ENCODE peak calls at places on chromosome 12, in eight cellular contexts. E is thyroid gland; H is psoas muscle; J is CD8-positive, alpha-beta T cell; W is GM23338; U is dorsolateral prefrontal cortex; A is left ventricle myocardium inferior; N is CD4-positive, alpha-beta memory T cell. Z is an unnamed sample.
A peak's percentile ranks its signal among the peaks of the same experiment; 100 is the strongest.

GRCh38 chr12:113461666-113462065 is 10.0 kb downstream of the LHX5 start:
- DNase-seq in N (no peak), U (no peak), J (no peak), A (no peak), E (no peak), H (no peak), W (peak; percentile 82), Z (peak; percentile 68)

GRCh38 chr12:31603546-31604009 is 12.6 kb upstream of the DENND5B start:
- DNase-seq in J (no peak), A (no peak), W (no peak), U (no peak), E (peak; percentile 28), H (no peak), N (no peak), Z (no peak)

GRCh38 chr12:130878193-130879185 is 6.6 kb downstream of the RAN start:
- DNase-seq in U (no peak), A (no peak), J (no peak), H (no peak), W (peak; percentile 19), E (no peak), N (no peak), Z (no peak)

GRCh38 chr12:117034691-117035090 is 64.5 kb downstream of the TESC start:
- DNase-seq in J (no peak), N (no peak), A (no peak), H (no peak), U (no peak), E (no peak), W (no peak), Z (no peak)

GRCh38 chr12:79689041-79689476 is 1.7 kb downstream of the PAWR start:
- DNase-seq in N (no peak), W (no peak), J (no peak), A (no peak), E (no peak), H (no peak), U (no peak), Z (no peak)

GRCh38 chr12:103712191-103712590 is 125.1 kb downstream of the STAB2 start:
- DNase-seq in E (no peak), J (no peak), H (no peak), W (no peak), N (no peak), A (no peak), U (no peak), Z (no peak)

GRCh38 chr12:64621257-64621942 is 11.1 kb downstream of the RASSF3 start:
- DNase-seq in J (no peak), E (no peak), W (no peak), A (no peak), N (no peak), U (no peak), H (no peak), Z (no peak)

GRCh38 chr12:63882844-63883243 is 38.3 kb downstream of the SRGAP1 start:
- DNase-seq in W (peak; percentile 60), N (no peak), A (peak; percentile 30), E (peak; percentile 61), H (no peak), U (no peak), J (no peak), Z (peak; percentile 22)

GRCh38 chr12:18383203-18383602 is 121.9 kb downstream of the PIK3C2G start:
- DNase-seq in E (no peak), J (no peak), A (no peak), N (no peak), W (peak; percentile 52), H (no peak), U (no peak), Z (no peak)

GRCh38 chr12:111404362-111405148 is 1.2 kb upstream of the SH2B3 start:
- DNase-seq in N (peak; percentile 78), W (peak; percentile 92), U (no peak), E (peak; percentile 37), J (peak; percentile 44), A (peak; percentile 38), H (no peak), Z (peak; percentile 51)

GRCh38 chr12:107553211-107553765 is 132.3 kb upstream of the PWP1 start:
- DNase-seq in E (no peak), A (no peak), W (no peak), U (no peak), J (no peak), H (no peak), N (no peak), Z (no peak)

GRCh38 chr12:116384629-116385485 is 107.4 kb upstream of the MED13L start:
- DNase-seq in A (no peak), E (no peak), W (peak; percentile 77), J (no peak), N (no peak), U (no peak), H (no peak), Z (no peak)

GRCh38 chr12:11823043-11823442 is 173.6 kb downstream of the ETV6 start:
- DNase-seq in J (no peak), W (no peak), U (no peak), N (no peak), H (no peak), E (no peak), A (no peak), Z (no peak)

GRCh38 chr12:92226961-92227360 is 81.3 kb upstream of the BTG1 start:
- DNase-seq in W (no peak), E (no peak), H (no peak), A (no peak), J (no peak), N (no peak), U (no peak), Z (no peak)

GRCh38 chr12:18139989-18140596 is 50.1 kb upstream of the RERGL start:
- DNase-seq in J (no peak), W (peak; percentile 63), H (no peak), U (no peak), E (no peak), N (no peak), A (no peak), Z (no peak)

GRCh38 chr12:11798856-11799530 is 149.5 kb downstream of the ETV6 start:
- DNase-seq in H (no peak), A (no peak), J (no peak), W (no peak), U (no peak), E (no peak), N (no peak), Z (no peak)

GRCh38 chr12:85310456-85311076 is 30.5 kb downstream of the ALX1 start:
- DNase-seq in J (no peak), U (no peak), N (no peak), A (no peak), E (no peak), W (peak; percentile 20), H (no peak), Z (no peak)

GRCh38 chr12:94074970-94075695 is 73.2 kb upstream of the PLXNC1 start:
- DNase-seq in J (no peak), U (no peak), H (peak; percentile 65), N (no peak), W (peak; percentile 77), E (peak; percentile 61), A (peak; percentile 76), Z (peak; percentile 48)

GRCh38 chr12:104232609-104233280 is 17.2 kb downstream of the TXNRD1 start:
- DNase-seq in J (no peak), E (no peak), W (no peak), U (no peak), A (no peak), N (no peak), H (no peak), Z (no peak)

DNA sequence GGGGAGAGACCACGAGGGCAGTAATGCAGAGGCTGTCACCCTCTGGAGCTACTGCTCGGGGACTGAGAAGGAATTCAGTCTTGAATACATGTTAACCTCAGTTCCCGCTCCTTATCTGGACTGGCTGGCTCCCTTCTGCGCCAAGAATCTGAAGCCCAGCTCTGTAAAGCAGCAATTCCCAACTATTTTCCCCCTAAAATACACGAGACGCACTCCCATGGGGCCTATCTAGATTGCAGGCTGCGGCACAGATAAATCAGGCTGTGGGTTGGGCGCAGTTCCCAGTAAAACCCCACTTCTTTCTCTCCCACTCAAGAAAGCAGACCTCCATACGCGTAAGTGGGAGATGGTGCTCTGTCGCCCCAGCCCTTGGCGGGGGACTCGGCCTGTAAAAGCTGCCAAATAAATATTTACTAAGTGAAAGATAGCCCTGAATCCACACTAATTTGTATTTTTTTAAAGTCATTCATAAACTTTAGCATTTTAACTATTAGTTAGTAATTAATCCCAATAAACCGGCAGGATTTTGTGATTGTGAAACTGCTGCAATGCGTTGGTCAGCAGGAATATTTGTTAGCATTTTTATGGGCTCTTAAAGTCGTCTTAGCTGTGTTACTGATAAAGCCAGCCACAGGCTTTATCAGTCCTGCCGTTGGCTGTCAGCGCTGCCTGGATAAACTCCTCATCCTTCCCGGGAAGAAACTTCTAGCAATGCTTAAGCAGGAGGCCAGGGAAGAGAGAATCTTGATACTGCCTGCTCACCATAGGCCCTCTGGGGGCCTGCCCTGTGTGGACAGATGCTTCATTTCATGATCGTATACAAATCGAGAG is 17.8 kb downstream of the FBXL14 start:
- DNase-seq in W (peak; percentile 16), E (no peak), A (no peak), N (no peak), J (no peak), U (no peak), H (no peak), Z (peak; percentile 37)
- H3K4me3 ChIP-seq in W (no peak overlapping the region), E (no peak overlapping the region), A (peak overlapping the region; percentile 45), N (no peak overlapping the region), J (no peak overlapping the region), U (no peak overlapping the region), H (no peak overlapping the region), Z (no peak overlapping the region)

GRCh38 chr12:124539084-124540041 is 28.0 kb downstream of the NCOR2 start:
- DNase-seq in N (no peak), E (no peak), H (no peak), J (no peak), W (no peak), A (no peak), U (no peak), Z (no peak)
- H3K27ac ChIP-seq in N (no peak overlapping the region), E (peak overlapping the region; percentile 86), H (no peak overlapping the region), J (no peak overlapping the region), W (peak overlapping the region; percentile 74), A (peak overlapping the region; percentile 80), U (peak overlapping the region; percentile 75), Z (peak overlapping the region; percentile 96)

GRCh38 chr12:95228617-95229016 is 11.0 kb downstream of the VEZT start:
- DNase-seq in A (no peak), N (no peak), J (no peak), U (no peak), W (no peak), E (no peak), H (no peak), Z (no peak)
- H3K4me3 ChIP-seq in A (no peak overlapping the region), N (no peak overlapping the region), J (no peak overlapping the region), U (no peak overlapping the region), W (no peak overlapping the region), E (no peak overlapping the region), H (no peak overlapping the region), Z (no peak overlapping the region)

GRCh38 chr12:124500232-124501079 is 67.0 kb downstream of the NCOR2 start:
- DNase-seq in E (peak; percentile 69), W (peak; percentile 95), J (no peak), N (no peak), A (no peak), U (no peak), H (no peak), Z (no peak)
- H3K27ac ChIP-seq in E (peak overlapping the region; percentile 32), W (peak overlapping the region; percentile 96), J (no peak overlapping the region), N (no peak overlapping the region), A (peak overlapping the region; percentile 83), U (peak overlapping the region; percentile 83), H (peak overlapping the region; percentile 23), Z (peak overlapping the region; percentile 33)

Z was measured in SK-N-SH.